ENCODE peak calls at places on chromosomes 7 and 10, in eight cellular contexts. One of them, this sample, is unnamed.
A peak's percentile ranks its signal among the peaks of the same experiment; 100 is the strongest.

GRCh38 chr7:34315032-34315431 is 343.0 kb upstream of the NPSR1 start:
- DNase-seq in K562: no peak
- DNase-seq in pancreas: no peak
- DNase-seq in thyroid gland: no peak
- DNase-seq in neural progenitor cell: no peak
- DNase-seq in cardiac muscle cell: peak; percentile 89
- DNase-seq in astrocyte of the cerebellum: no peak
- DNase-seq in hepatocyte: no peak
- DNase-seq in this sample: no peak

GRCh38 chr7:156511426-156511825 is 129.1 kb upstream of the RNF32 start:
- DNase-seq in K562: no peak
- DNase-seq in pancreas: no peak
- DNase-seq in thyroid gland: no peak
- DNase-seq in neural progenitor cell: no peak
- DNase-seq in cardiac muscle cell: no peak
- DNase-seq in astrocyte of the cerebellum: no peak
- DNase-seq in hepatocyte: no peak
- DNase-seq in this sample: no peak

GRCh38 chr7:139620676-139621344 is 97.3 kb downstream of the CLEC2L start:
- DNase-seq in K562: peak; percentile 91
- DNase-seq in pancreas: no peak
- DNase-seq in thyroid gland: peak; percentile 59
- DNase-seq in neural progenitor cell: peak; percentile 62
- DNase-seq in cardiac muscle cell: peak; percentile 25
- DNase-seq in astrocyte of the cerebellum: no peak
- DNase-seq in hepatocyte: peak; percentile 56
- DNase-seq in this sample: no peak

GRCh38 chr10:79430946-79431345 is 14.5 kb downstream of the ZCCHC24 start:
- DNase-seq in K562: no peak
- DNase-seq in pancreas: no peak
- DNase-seq in thyroid gland: peak; percentile 1
- DNase-seq in neural progenitor cell: no peak
- DNase-seq in cardiac muscle cell: no peak
- DNase-seq in astrocyte of the cerebellum: no peak
- DNase-seq in hepatocyte: peak; percentile 60
- DNase-seq in this sample: no peak

GRCh38 chr10:84605802-84606201 is 277.4 kb downstream of the CCSER2 start:
- DNase-seq in K562: no peak
- DNase-seq in pancreas: no peak
- DNase-seq in thyroid gland: no peak
- DNase-seq in neural progenitor cell: no peak
- DNase-seq in cardiac muscle cell: no peak
- DNase-seq in astrocyte of the cerebellum: no peak
- DNase-seq in hepatocyte: no peak
- DNase-seq in this sample: no peak

GRCh38 chr7:144784943-144785342 is 50.9 kb downstream of the TPK1 start:
- DNase-seq in K562: no peak
- DNase-seq in pancreas: no peak
- DNase-seq in thyroid gland: no peak
- DNase-seq in neural progenitor cell: no peak
- DNase-seq in cardiac muscle cell: peak; percentile 52
- DNase-seq in astrocyte of the cerebellum: no peak
- DNase-seq in hepatocyte: no peak
- DNase-seq in this sample: peak; percentile 40

GRCh38 chr7:129032017-129032416 is 22.9 kb downstream of the TNPO3 start:
- DNase-seq in K562: no peak
- DNase-seq in pancreas: no peak
- DNase-seq in thyroid gland: no peak
- DNase-seq in neural progenitor cell: no peak
- DNase-seq in cardiac muscle cell: no peak
- DNase-seq in astrocyte of the cerebellum: no peak
- DNase-seq in hepatocyte: no peak
- DNase-seq in this sample: no peak

GRCh38 chr10:132153616-132154217 is 33.0 kb upstream of the DPYSL4 start:
- DNase-seq in K562: no peak
- DNase-seq in pancreas: peak; percentile 36
- DNase-seq in thyroid gland: no peak
- DNase-seq in neural progenitor cell: no peak
- DNase-seq in cardiac muscle cell: no peak
- DNase-seq in astrocyte of the cerebellum: no peak
- DNase-seq in hepatocyte: no peak
- DNase-seq in this sample: no peak

GRCh38 chr10:44689368-44689767 is 221.8 kb upstream of the TMEM72 start:
- DNase-seq in K562: no peak
- DNase-seq in pancreas: no peak
- DNase-seq in thyroid gland: no peak
- DNase-seq in neural progenitor cell: peak; percentile 53
- DNase-seq in cardiac muscle cell: no peak
- DNase-seq in astrocyte of the cerebellum: no peak
- DNase-seq in hepatocyte: no peak
- DNase-seq in this sample: no peak
- H3K4me3 ChIP-seq in K562: no peak overlapping the region
- H3K4me3 ChIP-seq in pancreas: no peak overlapping the region
- H3K4me3 ChIP-seq in thyroid gland: no peak overlapping the region
- H3K4me3 ChIP-seq in neural progenitor cell: no peak overlapping the region
- H3K4me3 ChIP-seq in cardiac muscle cell: no peak overlapping the region
- H3K4me3 ChIP-seq in astrocyte of the cerebellum: no peak overlapping the region
- H3K4me3 ChIP-seq in hepatocyte: no peak overlapping the region
- H3K4me3 ChIP-seq in this sample: no peak overlapping the region

GRCh38 chr7:106065560-106066500 is 46.3 kb downstream of the SYPL1 start:
- DNase-seq in K562: no peak
- DNase-seq in pancreas: no peak
- DNase-seq in thyroid gland: peak; percentile 81
- DNase-seq in neural progenitor cell: peak; percentile 67
- DNase-seq in cardiac muscle cell: no peak
- DNase-seq in astrocyte of the cerebellum: no peak
- DNase-seq in hepatocyte: no peak
- DNase-seq in this sample: no peak

GRCh38 chr7:106063692-106064091 is 48.4 kb downstream of the SYPL1 start:
- DNase-seq in K562: no peak
- DNase-seq in pancreas: no peak
- DNase-seq in thyroid gland: no peak
- DNase-seq in neural progenitor cell: no peak
- DNase-seq in cardiac muscle cell: no peak
- DNase-seq in astrocyte of the cerebellum: no peak
- DNase-seq in hepatocyte: no peak
- DNase-seq in this sample: no peak

GRCh38 chr7:106064329-106064728 is 47.8 kb downstream of the SYPL1 start:
- DNase-seq in K562: no peak
- DNase-seq in pancreas: no peak
- DNase-seq in thyroid gland: no peak
- DNase-seq in neural progenitor cell: no peak
- DNase-seq in cardiac muscle cell: no peak
- DNase-seq in astrocyte of the cerebellum: no peak
- DNase-seq in hepatocyte: no peak
- DNase-seq in this sample: no peak

GRCh38 chr7:106063039-106063438 is 49.1 kb downstream of the SYPL1 start:
- DNase-seq in K562: no peak
- DNase-seq in pancreas: no peak
- DNase-seq in thyroid gland: no peak
- DNase-seq in neural progenitor cell: no peak
- DNase-seq in cardiac muscle cell: no peak
- DNase-seq in astrocyte of the cerebellum: no peak
- DNase-seq in hepatocyte: no peak
- DNase-seq in this sample: no peak

DNA sequence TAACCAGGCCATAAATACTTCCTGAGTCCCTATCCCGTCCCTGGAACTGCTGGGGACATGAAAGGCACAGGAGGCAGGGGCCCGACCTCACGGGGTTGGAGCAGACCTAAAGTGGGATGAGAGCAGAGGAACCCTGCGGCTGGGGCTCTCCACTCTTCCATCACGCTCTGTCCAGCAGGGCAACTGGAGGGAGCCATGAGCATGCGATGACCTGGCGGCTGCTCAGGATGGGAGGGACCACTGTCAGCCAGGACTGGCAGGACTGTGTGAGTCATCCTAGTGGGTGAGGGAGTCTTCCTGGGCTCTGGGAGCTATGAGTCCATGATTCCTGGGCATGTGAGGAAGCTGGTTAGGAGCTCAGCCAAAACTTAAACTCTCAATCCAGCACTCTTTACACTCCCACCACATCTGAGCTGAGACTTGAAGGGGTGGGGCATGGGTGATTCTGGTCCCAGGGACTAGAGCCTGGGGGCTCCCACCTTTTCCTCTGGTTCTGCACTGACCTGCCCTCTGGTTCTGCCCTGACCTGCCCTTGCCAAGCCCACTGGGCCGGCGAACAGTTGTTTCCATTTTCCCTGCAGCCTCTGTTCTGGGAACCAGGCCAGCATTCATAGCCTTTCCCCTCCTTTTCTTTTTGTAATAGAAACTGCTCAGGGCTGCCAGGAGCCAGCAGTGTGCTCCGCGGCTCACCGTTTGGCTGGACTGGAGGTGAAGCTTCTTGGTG is 47.1 kb downstream of the SYPL1 start:
- DNase-seq in K562: peak; percentile 44
- DNase-seq in pancreas: no peak
- DNase-seq in thyroid gland: peak; percentile 95
- DNase-seq in neural progenitor cell: peak; percentile 25
- DNase-seq in cardiac muscle cell: peak; percentile 96
- DNase-seq in astrocyte of the cerebellum: peak; percentile 87
- DNase-seq in hepatocyte: peak; percentile 87
- DNase-seq in this sample: peak; percentile 83
- H3K4me3 ChIP-seq in K562: no peak overlapping the region
- H3K4me3 ChIP-seq in pancreas: peak overlapping the region; percentile 3
- H3K4me3 ChIP-seq in thyroid gland: no peak overlapping the region
- H3K4me3 ChIP-seq in neural progenitor cell: no peak overlapping the region
- H3K4me3 ChIP-seq in cardiac muscle cell: no peak overlapping the region
- H3K4me3 ChIP-seq in astrocyte of the cerebellum: peak overlapping the region; percentile 17
- H3K4me3 ChIP-seq in hepatocyte: no peak overlapping the region
- H3K4me3 ChIP-seq in this sample: peak overlapping the region; percentile 62

GRCh38 chr7:108096996-108097395 is 33.2 kb downstream of the LAMB4 start:
- DNase-seq in K562: no peak
- DNase-seq in pancreas: no peak
- DNase-seq in thyroid gland: no peak
- DNase-seq in neural progenitor cell: no peak
- DNase-seq in cardiac muscle cell: no peak
- DNase-seq in astrocyte of the cerebellum: no peak
- DNase-seq in hepatocyte: no peak
- DNase-seq in this sample: no peak

GRCh38 chr7:108093341-108093740 is 36.8 kb downstream of the LAMB4 start:
- DNase-seq in K562: no peak
- DNase-seq in pancreas: no peak
- DNase-seq in thyroid gland: no peak
- DNase-seq in neural progenitor cell: no peak
- DNase-seq in cardiac muscle cell: peak; percentile 86
- DNase-seq in astrocyte of the cerebellum: no peak
- DNase-seq in hepatocyte: no peak
- DNase-seq in this sample: no peak

GRCh38 chr7:108093903-108094302 is 36.3 kb downstream of the LAMB4 start:
- DNase-seq in K562: no peak
- DNase-seq in pancreas: no peak
- DNase-seq in thyroid gland: no peak
- DNase-seq in neural progenitor cell: no peak
- DNase-seq in cardiac muscle cell: peak; percentile 79
- DNase-seq in astrocyte of the cerebellum: no peak
- DNase-seq in hepatocyte: no peak
- DNase-seq in this sample: no peak

GRCh38 chr7:108094375-108094774 is 35.8 kb downstream of the LAMB4 start:
- DNase-seq in K562: no peak
- DNase-seq in pancreas: no peak
- DNase-seq in thyroid gland: no peak
- DNase-seq in neural progenitor cell: no peak
- DNase-seq in cardiac muscle cell: peak; percentile 95
- DNase-seq in astrocyte of the cerebellum: peak; percentile 84
- DNase-seq in hepatocyte: no peak
- DNase-seq in this sample: no peak

GRCh38 chr7:108094933-108095710 is 35.0 kb downstream of the LAMB4 start:
- DNase-seq in K562: no peak
- DNase-seq in pancreas: no peak
- DNase-seq in thyroid gland: peak; percentile 30
- DNase-seq in neural progenitor cell: no peak
- DNase-seq in cardiac muscle cell: peak; percentile 95
- DNase-seq in astrocyte of the cerebellum: peak; percentile 93
- DNase-seq in hepatocyte: peak; percentile 79
- DNase-seq in this sample: peak; percentile 31
- H3K4me3 ChIP-seq in K562: no peak overlapping the region
- H3K4me3 ChIP-seq in pancreas: peak overlapping the region; percentile 14
- H3K4me3 ChIP-seq in thyroid gland: no peak overlapping the region
- H3K4me3 ChIP-seq in neural progenitor cell: no peak overlapping the region
- H3K4me3 ChIP-seq in cardiac muscle cell: no peak overlapping the region
- H3K4me3 ChIP-seq in astrocyte of the cerebellum: peak overlapping the region; percentile 4
- H3K4me3 ChIP-seq in hepatocyte: no peak overlapping the region
- H3K4me3 ChIP-seq in this sample: no peak overlapping the region

GRCh38 chr7:90720970-90721768 is 125.0 kb downstream of the CDK14 start:
- DNase-seq in K562: no peak
- DNase-seq in pancreas: peak; percentile 39
- DNase-seq in thyroid gland: peak; percentile 28
- DNase-seq in neural progenitor cell: no peak
- DNase-seq in cardiac muscle cell: peak; percentile 89
- DNase-seq in astrocyte of the cerebellum: peak; percentile 86
- DNase-seq in hepatocyte: peak; percentile 74
- DNase-seq in this sample: no peak
- H3K4me3 ChIP-seq in K562: no peak overlapping the region
- H3K4me3 ChIP-seq in pancreas: no peak overlapping the region
- H3K4me3 ChIP-seq in thyroid gland: no peak overlapping the region
- H3K4me3 ChIP-seq in neural progenitor cell: no peak overlapping the region
- H3K4me3 ChIP-seq in cardiac muscle cell: no peak overlapping the region
- H3K4me3 ChIP-seq in astrocyte of the cerebellum: no peak overlapping the region
- H3K4me3 ChIP-seq in hepatocyte: no peak overlapping the region
- H3K4me3 ChIP-seq in this sample: no peak overlapping the region

GRCh38 chr7:28190077-28190476 is 9.5 kb upstream of the JAZF1 start:
- DNase-seq in K562: no peak
- DNase-seq in pancreas: no peak
- DNase-seq in thyroid gland: peak; percentile 41
- DNase-seq in neural progenitor cell: no peak
- DNase-seq in cardiac muscle cell: peak; percentile 34
- DNase-seq in astrocyte of the cerebellum: no peak
- DNase-seq in hepatocyte: no peak
- DNase-seq in this sample: no peak
- H3K4me3 ChIP-seq in K562: no peak overlapping the region
- H3K4me3 ChIP-seq in pancreas: no peak overlapping the region
- H3K4me3 ChIP-seq in thyroid gland: no peak overlapping the region
- H3K4me3 ChIP-seq in neural progenitor cell: no peak overlapping the region
- H3K4me3 ChIP-seq in cardiac muscle cell: no peak overlapping the region
- H3K4me3 ChIP-seq in astrocyte of the cerebellum: no peak overlapping the region
- H3K4me3 ChIP-seq in hepatocyte: no peak overlapping the region
- H3K4me3 ChIP-seq in this sample: no peak overlapping the region

This sample was measured in thoracic aorta.